ENCODE peak calls at places on chromosomes 1 and 21, in five cellular contexts. B is mammary epithelial cell, D is osteocyte, Q is cardiac muscle cell, F is BJ. C is an unnamed sample.

GRCh38 chr1:229625893-229626831 is at the start of the genes TAF5L and URB2:
- DNase-seq in B (peak), D (peak), Q (peak), F (peak), C (peak)

GRCh38 chr1:227343727-227344551 is 25.6 kb upstream of the CDC42BPA start:
- DNase-seq in B (peak), D (no peak), Q (no peak), F (peak), C (peak)

GRCh38 chr1:17089496-17089895 is 29.8 kb downstream of the PADI2 start:
- DNase-seq in B (no peak), D (no peak), Q (no peak), F (no peak), C (no peak)

GRCh38 chr1:67371043-67371442 is 59.2 kb downstream of the SERBP1 start:
- DNase-seq in B (no peak), D (no peak), Q (no peak), F (no peak), C (no peak)

GRCh38 chr1:170970256-170970655 is 34.9 kb downstream of the MROH9 start:
- DNase-seq in B (no peak), D (no peak), Q (no peak), F (no peak), C (no peak)

GRCh38 chr1:24155011-24155782 is 12.3 kb upstream of the IL22RA1 start:
- DNase-seq in B (peak), D (no peak), Q (no peak), F (no peak), C (no peak)

GRCh38 chr1:88463401-88463800 is 220.7 kb upstream of the PKN2 start:
- DNase-seq in B (no peak), D (no peak), Q (no peak), F (no peak), C (no peak)

GRCh38 chr1:212077028-212077427 is 41.5 kb downstream of the DTL start:
- DNase-seq in B (peak), D (no peak), Q (no peak), F (no peak), C (no peak)

GRCh38 chr1:200894712-200895447 is at the start of gene INAVA:
- DNase-seq in B (peak), D (no peak), Q (no peak), F (no peak), C (no peak)
- TF ChIP-seq CTCF in B (peak), D (no peak), Q (no peak), F (no peak), C (peak)

GRCh38 chr21:26769613-26770188 is 75.5 kb downstream of the ADAMTS1 start:
- DNase-seq in B (no peak), D (no peak), Q (peak), F (no peak), C (peak)
- TF ChIP-seq CTCF in B (peak), D (peak), Q (peak), F (peak), C (peak)

DNA sequence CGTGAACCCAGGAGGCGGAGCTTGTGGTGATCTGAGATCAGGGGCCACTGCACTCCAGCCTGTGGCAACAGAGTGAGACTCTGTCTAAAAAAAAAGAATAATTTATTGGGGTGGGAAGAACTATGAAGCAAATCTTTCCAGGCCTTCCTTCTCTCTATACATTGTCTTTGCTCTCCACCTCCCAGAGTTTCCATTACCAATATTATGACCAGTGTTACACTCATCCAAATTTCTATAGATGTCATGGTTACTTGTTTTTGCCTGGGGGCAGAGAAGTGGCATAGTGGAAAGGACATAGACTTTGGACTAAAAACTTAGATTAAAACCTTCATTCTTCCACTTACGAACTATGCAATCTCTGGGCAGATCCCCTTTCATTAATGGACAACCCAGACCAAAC is 10.1 kb downstream of the FASLG start:
- DNase-seq in B (no peak), D (no peak), Q (no peak), F (no peak), C (no peak)
- TF ChIP-seq CTCF in B (no peak), D (no peak), Q (no peak), F (no peak), C (no peak)

DNA sequence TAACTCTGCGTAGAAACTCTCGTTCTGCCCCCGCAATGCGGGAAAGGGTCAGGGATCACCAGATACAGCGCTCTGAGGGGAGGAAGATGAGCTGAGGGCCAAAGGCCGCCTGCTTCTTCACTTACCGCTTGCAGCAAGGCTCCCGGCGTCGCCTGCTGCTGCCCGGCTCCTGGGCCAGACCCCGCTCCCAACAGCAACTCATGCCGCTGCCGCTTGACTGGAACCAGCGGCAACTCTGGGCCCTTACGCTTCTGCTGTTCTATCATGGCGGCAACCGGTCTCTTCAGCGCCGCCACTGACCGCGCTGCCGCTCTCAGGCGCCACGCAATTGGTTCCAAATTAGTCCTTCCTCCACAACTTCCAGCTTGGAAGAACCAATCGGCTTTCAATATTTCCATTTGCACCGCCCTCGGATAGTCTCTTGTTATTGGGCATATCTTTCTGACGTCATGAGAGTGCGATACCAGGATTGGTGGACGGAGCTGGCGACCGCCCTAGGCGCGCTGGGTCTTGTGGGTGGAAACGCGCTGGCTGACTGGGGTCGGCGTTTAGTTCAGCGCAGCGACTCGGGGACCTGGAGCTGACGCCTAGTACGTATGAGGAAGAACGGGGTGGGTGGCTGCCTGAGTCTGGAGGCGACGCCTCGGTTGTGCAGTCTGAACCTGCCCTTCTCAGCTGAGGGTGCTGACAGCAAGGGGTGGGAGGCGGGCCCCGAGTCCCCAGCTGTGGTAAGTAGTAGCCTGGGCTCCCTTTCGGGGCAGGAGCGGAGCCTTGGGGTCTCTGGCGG is at the start of the genes SNRNP40 and ZCCHC17:
- DNase-seq in B (peak), D (peak), Q (peak), F (peak), C (peak)
- TF ChIP-seq CTCF in B (peak), D (peak), Q (peak), F (peak), C (no peak)

DNA sequence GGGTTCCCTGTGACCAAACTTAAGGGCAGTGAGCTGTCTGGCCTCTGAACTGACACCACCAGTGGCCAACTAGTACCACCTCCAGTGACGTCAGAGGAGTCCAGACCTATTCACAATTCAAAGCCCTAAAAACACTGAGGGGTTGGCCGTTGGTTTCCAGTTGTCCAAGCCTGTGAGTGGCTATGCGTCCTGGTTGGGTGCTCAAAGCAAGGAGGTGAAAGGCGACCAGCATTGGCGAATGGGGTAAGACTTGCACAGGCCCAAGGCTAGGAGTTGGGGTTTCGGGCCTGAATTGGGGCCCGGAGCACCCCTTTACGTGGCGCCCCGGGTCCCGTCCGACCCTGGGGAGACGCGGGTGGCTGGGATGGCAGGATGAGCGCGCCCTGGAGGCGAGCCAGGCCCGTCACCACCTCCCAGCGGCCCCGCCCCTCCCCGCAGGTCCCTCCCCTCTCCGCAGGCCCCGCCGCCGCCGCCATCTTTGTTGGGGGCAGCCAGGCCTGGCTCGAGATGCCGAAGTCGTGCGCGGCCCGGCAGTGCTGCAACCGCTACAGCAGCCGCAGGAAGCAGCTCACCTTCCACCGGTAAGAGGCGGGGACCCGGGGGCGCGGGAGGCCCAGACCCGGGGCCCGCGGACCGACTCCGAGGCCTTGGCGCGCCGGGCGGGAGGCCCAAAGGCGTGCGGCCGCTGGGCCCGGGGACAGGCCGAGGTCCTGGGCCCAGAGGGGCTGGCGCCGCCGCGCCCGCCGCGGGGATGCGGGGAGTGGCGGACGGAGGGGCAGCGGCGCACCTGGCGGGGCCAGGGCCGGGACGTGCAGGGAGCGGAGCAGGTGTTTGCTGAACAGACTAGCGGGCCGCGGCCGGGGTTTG is at the start of gene THAP3:
- DNase-seq in B (peak), D (peak), Q (peak), F (no peak), C (peak)
- TF ChIP-seq CTCF in B (no peak), D (no peak), Q (no peak), F (no peak), C (no peak)

DNA sequence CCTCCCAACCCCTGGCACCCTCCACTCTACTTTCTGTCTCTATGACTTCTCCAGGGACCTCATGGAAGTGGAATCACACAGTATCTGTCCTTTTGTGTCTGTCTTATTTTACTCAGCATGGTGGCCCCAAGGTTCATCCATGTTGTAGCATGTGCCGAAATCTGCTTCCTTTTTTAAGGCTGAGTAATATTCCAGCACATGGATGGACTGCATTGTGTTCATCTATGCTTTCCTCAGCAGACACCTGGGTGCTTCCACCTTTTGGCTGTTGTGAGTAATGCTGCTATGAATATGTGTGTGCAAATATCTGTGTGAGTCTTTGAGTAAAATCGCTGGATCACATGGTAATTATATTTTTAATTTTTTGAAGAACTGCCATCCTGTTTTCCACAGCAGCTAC is 1.6 kb upstream of the PFKL start:
- DNase-seq in B (peak), D (no peak), Q (no peak), F (no peak), C (no peak)
- TF ChIP-seq CTCF in B (peak), D (no peak), Q (peak), F (peak), C (peak)

GRCh38 chr1:163561570-163562295 is 240.0 kb downstream of the NUF2 start:
- DNase-seq in B (no peak), D (no peak), Q (peak), F (no peak), C (peak)
- TF ChIP-seq CTCF in B (peak), D (peak), Q (peak), F (peak), C (peak)

C was measured in astrocyte of the spinal cord.